ENCODE peak calls at places on chromosome 3, in five cellular contexts. D is RWPE1, B is fibroblast of lung, K is mucosa of descending colon, I is stomach. P is an unnamed sample.

GRCh38 chr3:155365178-155365783 is 71.8 kb upstream of the STRIT1 start:
- DNase-seq in D (no peak), B (no peak), K (no peak), I (no peak), P (no peak)

GRCh38 chr3:194928183-194928736 is 242.6 kb downstream of the FAM43A start:
- DNase-seq in D (peak), B (peak), K (no peak), I (no peak), P (peak)

GRCh38 chr3:127820871-127821853 is 1.2 kb downstream of the MGLL start:
- DNase-seq in D (no peak), B (peak), K (peak), I (peak), P (no peak)

GRCh38 chr3:65672876-65673815 is 365.6 kb downstream of the MAGI1 start:
- DNase-seq in D (peak), B (peak), K (peak), I (peak), P (peak)

GRCh38 chr3:256501-256900 is 59.9 kb downstream of the CHL1 start:
- DNase-seq in D (no peak), B (no peak), K (no peak), I (no peak), P (no peak)

GRCh38 chr3:34508732-34509131 is 710.3 kb downstream of the PDCD6IP start:
- DNase-seq in D (no peak), B (no peak), K (no peak), I (no peak), P (no peak)

GRCh38 chr3:53045107-53045783 is 628 bp downstream of the SFMBT1 start:
- DNase-seq in D (peak), B (peak), K (peak), I (peak), P (no peak)

GRCh38 chr3:175266993-175267960 is 408.1 kb downstream of the NAALADL2 start:
- DNase-seq in D (no peak), B (peak), K (no peak), I (no peak), P (peak)

GRCh38 chr3:7788881-7789280 is 712.7 kb upstream of the LMCD1 start:
- DNase-seq in D (no peak), B (peak), K (no peak), I (no peak), P (no peak)

GRCh38 chr3:50623840-50624474 is 7.0 kb downstream of the MAPKAPK3 start:
- DNase-seq in D (no peak), B (peak), K (no peak), I (no peak), P (no peak)

GRCh38 chr3:46477145-46477544 is 12.4 kb upstream of the LTF start:
- DNase-seq in D (no peak), B (no peak), K (no peak), I (no peak), P (no peak)

GRCh38 chr3:133548090-133548489 is 25.4 kb upstream of the CDV3 start:
- DNase-seq in D (no peak), B (peak), K (no peak), I (no peak), P (no peak)

GRCh38 chr3:171297228-171297627 is 163.0 kb downstream of the TNIK start:
- DNase-seq in D (no peak), B (no peak), K (no peak), I (no peak), P (no peak)

GRCh38 chr3:129021140-129021551 is 20.0 kb downstream of the EFCC1 start:
- DNase-seq in D (no peak), B (peak), K (no peak), I (no peak), P (peak)

GRCh38 chr3:195773956-195774537 is 37.7 kb downstream of the MUC4 start:
- DNase-seq in D (no peak), B (no peak), K (no peak), I (no peak), P (peak)

GRCh38 chr3:157533298-157533870 is 30.2 kb upstream of the VEPH1 start:
- DNase-seq in D (no peak), B (peak), K (no peak), I (no peak), P (no peak)

GRCh38 chr3:160180581-160181216 is 44.5 kb upstream of the C3orf80 start:
- DNase-seq in D (no peak), B (peak), K (peak), I (no peak), P (no peak)